ENCODE peak calls at places on chromosome 22, in six cellular contexts. One of them, this sample, is unnamed.

GRCh38 chr22:45240810-45241631 is at the start of gene KIAA0930:
- DNase-seq in HFFc6: peak; percentile 31
- DNase-seq in adipocyte: peak; percentile 88
- DNase-seq in KBM-7: peak; percentile 60
- DNase-seq in amniotic stem cell: peak; percentile 5
- DNase-seq in GM19239: peak; percentile 94
- DNase-seq in this sample: peak; percentile 88

GRCh38 chr22:23038902-23039301 is 31.4 kb upstream of the GNAZ start:
- DNase-seq in adipocyte: no peak
- DNase-seq in GM19239: no peak
- DNase-seq in KBM-7: no peak
- DNase-seq in HFFc6: no peak
- DNase-seq in amniotic stem cell: no peak
- DNase-seq in this sample: no peak

GRCh38 chr22:36329217-36330078 is 58.3 kb downstream of the MYH9 start:
- DNase-seq in HFFc6: peak; percentile 95
- DNase-seq in KBM-7: peak; percentile 92
- DNase-seq in adipocyte: peak; percentile 80
- DNase-seq in GM19239: no peak
- DNase-seq in amniotic stem cell: peak; percentile 78
- DNase-seq in this sample: no peak

GRCh38 chr22:22076937-22077703 is 94.5 kb upstream of the TOP3B start:
- DNase-seq in KBM-7: no peak
- DNase-seq in HFFc6: no peak
- DNase-seq in GM19239: no peak
- DNase-seq in adipocyte: peak; percentile 40
- DNase-seq in amniotic stem cell: no peak
- DNase-seq in this sample: no peak

GRCh38 chr22:33082221-33082620 is 24.0 kb upstream of the SYN3 start:
- DNase-seq in KBM-7: no peak
- DNase-seq in amniotic stem cell: no peak
- DNase-seq in GM19239: no peak
- DNase-seq in HFFc6: no peak
- DNase-seq in adipocyte: no peak
- DNase-seq in this sample: no peak

GRCh38 chr22:37940698-37941376 is 12.6 kb downstream of the C22orf23 start:
- DNase-seq in HFFc6: no peak
- DNase-seq in amniotic stem cell: no peak
- DNase-seq in GM19239: no peak
- DNase-seq in adipocyte: no peak
- DNase-seq in KBM-7: no peak
- DNase-seq in this sample: peak; percentile 55

GRCh38 chr22:37741312-37741795 is 44.5 kb downstream of the TRIOBP start:
- DNase-seq in GM19239: no peak
- DNase-seq in amniotic stem cell: peak; percentile 38
- DNase-seq in adipocyte: peak; percentile 97
- DNase-seq in KBM-7: peak; percentile 81
- DNase-seq in HFFc6: peak; percentile 83
- DNase-seq in this sample: no peak

GRCh38 chr22:45159652-45160462 is 3.9 kb upstream of the NUP50 start:
- DNase-seq in KBM-7: peak; percentile 69
- DNase-seq in GM19239: no peak
- DNase-seq in amniotic stem cell: no peak
- DNase-seq in adipocyte: peak; percentile 37
- DNase-seq in HFFc6: no peak
- DNase-seq in this sample: no peak

GRCh38 chr22:19986410-19987341 is 29.9 kb downstream of the ARVCF start:
- DNase-seq in amniotic stem cell: peak; percentile 35
- DNase-seq in adipocyte: peak; percentile 93
- DNase-seq in KBM-7: peak; percentile 73
- DNase-seq in GM19239: peak; percentile 99
- DNase-seq in HFFc6: peak; percentile 57
- DNase-seq in this sample: peak; percentile 81

This sample was measured in Karpas-422.